ENCODE peak calls at places on chromosomes 5 and 9, in six cellular contexts. One of them, this sample, is unnamed.

GRCh38 chr9:128150594-128151342 is 1.5 kb downstream of the LCN2 start:
- DNase-seq in A549: peak
- DNase-seq in K562: peak
- DNase-seq in GM12878: no peak
- DNase-seq in HepG2: peak
- DNase-seq in endothelial cell of umbilical vein: no peak
- DNase-seq in this sample: peak

GRCh38 chr5:109173395-109173794 is 236.4 kb downstream of the PJA2 start:
- DNase-seq in K562: no peak
- DNase-seq in HepG2: no peak
- DNase-seq in endothelial cell of umbilical vein: no peak
- DNase-seq in A549: no peak
- DNase-seq in GM12878: no peak
- DNase-seq in this sample: no peak

GRCh38 chr5:72397836-72398235 is 77.7 kb downstream of the PTCD2 start:
- DNase-seq in HepG2: no peak
- DNase-seq in endothelial cell of umbilical vein: no peak
- DNase-seq in K562: no peak
- DNase-seq in A549: no peak
- DNase-seq in GM12878: no peak
- DNase-seq in this sample: peak

GRCh38 chr5:149370878-149371277 is 8.2 kb downstream of the IL17B start:
- DNase-seq in A549: no peak
- DNase-seq in HepG2: no peak
- DNase-seq in endothelial cell of umbilical vein: no peak
- DNase-seq in K562: no peak
- DNase-seq in GM12878: no peak
- DNase-seq in this sample: no peak

GRCh38 chr9:76373173-76373771 is 21.0 kb downstream of the RFK start:
- DNase-seq in endothelial cell of umbilical vein: no peak
- DNase-seq in GM12878: no peak
- DNase-seq in HepG2: peak
- DNase-seq in K562: no peak
- DNase-seq in A549: peak
- DNase-seq in this sample: no peak

GRCh38 chr5:155943516-155944407 is 383.2 kb upstream of the SGCD start:
- DNase-seq in K562: peak
- DNase-seq in endothelial cell of umbilical vein: no peak
- DNase-seq in HepG2: peak
- DNase-seq in A549: peak
- DNase-seq in GM12878: no peak
- DNase-seq in this sample: peak

GRCh38 chr9:73441890-73442818 is 290.5 kb downstream of the ANXA1 start:
- DNase-seq in GM12878: no peak
- DNase-seq in K562: no peak
- DNase-seq in endothelial cell of umbilical vein: no peak
- DNase-seq in A549: no peak
- DNase-seq in HepG2: no peak
- DNase-seq in this sample: no peak

GRCh38 chr9:137438591-137439157 is 2.5 kb downstream of the ENTPD8 start:
- DNase-seq in GM12878: no peak
- DNase-seq in HepG2: no peak
- DNase-seq in A549: no peak
- DNase-seq in endothelial cell of umbilical vein: no peak
- DNase-seq in K562: no peak
- DNase-seq in this sample: no peak

GRCh38 chr9:107548298-107549142 is 59.0 kb upstream of the KLF4 start:
- DNase-seq in HepG2: peak
- DNase-seq in endothelial cell of umbilical vein: peak
- DNase-seq in K562: peak
- DNase-seq in GM12878: no peak
- DNase-seq in A549: peak
- DNase-seq in this sample: peak

GRCh38 chr9:74570879-74571512 is 73.9 kb downstream of the RORB start:
- DNase-seq in K562: peak
- DNase-seq in GM12878: no peak
- DNase-seq in A549: peak
- DNase-seq in HepG2: peak
- DNase-seq in endothelial cell of umbilical vein: peak
- DNase-seq in this sample: peak

GRCh38 chr9:129287595-129288305 is 109.7 kb upstream of the IER5L start:
- DNase-seq in K562: no peak
- DNase-seq in HepG2: no peak
- DNase-seq in GM12878: no peak
- DNase-seq in A549: no peak
- DNase-seq in endothelial cell of umbilical vein: no peak
- DNase-seq in this sample: no peak

GRCh38 chr9:134641173-134641985 is at the start of gene COL5A1:
- DNase-seq in GM12878: no peak
- DNase-seq in HepG2: no peak
- DNase-seq in A549: peak
- DNase-seq in endothelial cell of umbilical vein: peak
- DNase-seq in K562: peak
- DNase-seq in this sample: no peak

GRCh38 chr9:134639994-134640393 is 1.6 kb upstream of the COL5A1 start:
- DNase-seq in endothelial cell of umbilical vein: no peak
- DNase-seq in K562: no peak
- DNase-seq in GM12878: no peak
- DNase-seq in HepG2: no peak
- DNase-seq in A549: no peak
- DNase-seq in this sample: no peak

GRCh38 chr9:134642385-134643181 is 980 bp downstream of the COL5A1 start:
- DNase-seq in endothelial cell of umbilical vein: peak
- DNase-seq in A549: peak
- DNase-seq in K562: no peak
- DNase-seq in HepG2: no peak
- DNase-seq in GM12878: no peak
- DNase-seq in this sample: no peak

GRCh38 chr9:134641989-134642384 is 384 bp downstream of the COL5A1 start:
- DNase-seq in GM12878: no peak
- DNase-seq in A549: no peak
- DNase-seq in endothelial cell of umbilical vein: no peak
- DNase-seq in K562: no peak
- DNase-seq in HepG2: no peak
- DNase-seq in this sample: no peak

DNA sequence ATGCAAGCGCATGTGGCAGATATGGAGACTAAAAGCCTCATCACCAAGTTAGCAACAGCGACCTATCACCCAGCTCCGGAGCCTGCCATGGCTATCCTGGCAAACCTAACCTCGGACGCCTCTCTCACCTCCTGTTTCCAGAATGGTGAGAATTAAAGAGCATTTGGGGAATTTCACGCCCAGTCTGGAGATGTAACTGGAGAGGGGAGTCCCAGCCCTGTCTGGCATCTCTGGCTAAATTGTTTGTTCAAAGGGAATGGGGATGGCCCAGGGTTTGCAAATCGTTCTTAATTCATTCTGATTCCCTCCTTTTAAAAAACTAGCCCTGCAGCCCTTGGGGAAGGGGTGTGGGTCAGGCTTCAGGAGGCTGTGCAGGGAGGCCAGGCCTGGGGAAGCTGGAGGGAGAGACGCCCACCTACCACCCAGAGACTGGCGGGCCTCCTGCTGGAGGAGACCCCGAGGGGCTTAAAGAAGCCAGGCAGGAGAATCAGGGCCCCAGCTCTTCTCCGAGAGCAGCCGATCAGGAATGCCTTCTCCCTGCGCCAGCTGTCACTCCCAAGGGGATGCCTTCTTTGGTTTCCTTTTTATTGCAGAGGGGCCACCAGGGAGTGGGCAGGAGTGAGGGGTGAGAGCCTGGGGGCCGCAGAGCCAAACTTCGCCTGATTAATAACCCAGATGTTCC is 971 bp upstream of the COL5A1 start:
- DNase-seq in GM12878: no peak
- DNase-seq in HepG2: no peak
- DNase-seq in A549: no peak
- DNase-seq in endothelial cell of umbilical vein: no peak
- DNase-seq in K562: no peak
- DNase-seq in this sample: no peak
- TF ChIP-seq MAX in GM12878: no peak
- TF ChIP-seq MAX in HepG2: no peak
- TF ChIP-seq MAX in A549: no peak
- TF ChIP-seq MAX in endothelial cell of umbilical vein: no peak
- TF ChIP-seq MAX in K562: no peak
- TF ChIP-seq MAX in this sample: no peak

DNA sequence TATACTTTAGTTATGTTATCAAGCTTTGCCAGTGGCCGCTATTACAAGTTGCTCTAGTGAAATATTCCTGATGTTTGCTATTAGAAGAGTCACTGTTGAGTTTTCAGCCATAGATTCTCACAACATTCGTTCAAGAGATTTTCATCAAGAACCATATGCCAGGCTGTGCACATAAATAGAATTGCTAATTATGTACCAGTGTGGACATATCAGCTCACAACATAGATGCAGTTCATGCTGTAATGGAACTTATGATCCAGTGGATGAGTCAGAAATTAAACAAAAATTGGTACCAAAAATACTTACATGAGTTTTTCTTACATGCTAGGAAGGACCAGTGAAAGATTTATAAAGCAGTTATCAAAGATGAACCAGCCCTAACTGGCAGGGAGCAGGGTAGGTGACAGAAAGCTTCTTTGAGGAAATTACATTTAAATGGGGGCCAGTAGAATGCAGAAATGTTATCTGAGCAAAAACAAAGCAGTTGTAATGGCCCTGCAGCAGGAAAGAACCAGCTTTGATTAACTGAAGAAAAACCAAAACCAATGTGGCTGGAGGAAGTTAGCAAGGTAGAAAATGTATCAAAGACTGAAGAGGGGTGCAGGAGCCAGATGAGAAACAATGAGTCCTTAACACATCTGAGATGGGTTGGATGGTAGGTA is 404.2 kb downstream of the DNAH5 start:
- DNase-seq in K562: no peak
- DNase-seq in HepG2: no peak
- DNase-seq in GM12878: no peak
- DNase-seq in A549: no peak
- DNase-seq in endothelial cell of umbilical vein: no peak
- DNase-seq in this sample: no peak
- TF ChIP-seq MYC in K562: no peak
- TF ChIP-seq MYC in HepG2: no peak
- TF ChIP-seq MYC in GM12878: no peak
- TF ChIP-seq MYC in A549: no peak
- TF ChIP-seq MYC in endothelial cell of umbilical vein: no peak
- TF ChIP-seq MYC in this sample: no peak

DNA sequence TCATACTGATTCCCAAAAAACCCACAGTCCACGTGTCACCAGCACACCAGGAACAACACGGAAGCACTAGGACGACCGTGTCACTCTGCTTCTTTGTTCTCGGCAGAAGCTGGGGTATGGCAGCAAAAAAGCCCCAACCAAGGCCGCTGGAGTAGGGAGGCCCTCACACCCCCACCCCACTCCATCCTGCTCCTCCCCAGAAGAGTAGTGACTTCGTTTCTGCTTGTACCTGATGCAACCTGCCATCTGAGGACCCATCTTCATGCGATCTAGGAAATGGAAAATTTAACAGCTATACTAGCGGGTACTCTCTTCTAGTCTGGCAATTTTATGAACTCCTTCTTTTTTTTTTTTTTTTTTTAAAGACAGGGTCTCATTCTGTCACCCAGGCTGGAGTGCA is 3.7 kb downstream of the UBAC1 start:
- DNase-seq in A549: no peak
- DNase-seq in K562: peak
- DNase-seq in endothelial cell of umbilical vein: no peak
- DNase-seq in GM12878: no peak
- DNase-seq in HepG2: no peak
- DNase-seq in this sample: no peak
- H3K4me3 ChIP-seq in A549: no peak
- H3K4me3 ChIP-seq in K562: peak
- H3K4me3 ChIP-seq in endothelial cell of umbilical vein: no peak
- H3K4me3 ChIP-seq in GM12878: no peak
- H3K4me3 ChIP-seq in HepG2: no peak
- H3K4me3 ChIP-seq in this sample: no peak

GRCh38 chr5:134101686-134102439 is 12.6 kb upstream of the TCF7 start:
- DNase-seq in A549: peak
- DNase-seq in K562: peak
- DNase-seq in endothelial cell of umbilical vein: peak
- DNase-seq in GM12878: peak
- DNase-seq in HepG2: peak
- DNase-seq in this sample: peak
- TF ChIP-seq MAX in A549: no peak
- TF ChIP-seq MAX in K562: no peak
- TF ChIP-seq MAX in endothelial cell of umbilical vein: no peak
- TF ChIP-seq MAX in GM12878: no peak
- TF ChIP-seq MAX in HepG2: peak
- TF ChIP-seq MAX in this sample: no peak

GRCh38 chr9:5586391-5586802 is 42.5 kb upstream of the RIC1 start:
- DNase-seq in HepG2: no peak
- DNase-seq in K562: no peak
- DNase-seq in GM12878: peak
- DNase-seq in endothelial cell of umbilical vein: no peak
- DNase-seq in A549: no peak
- DNase-seq in this sample: no peak

GRCh38 chr9:5592231-5592630 is 36.7 kb upstream of the RIC1 start:
- DNase-seq in endothelial cell of umbilical vein: no peak
- DNase-seq in GM12878: no peak
- DNase-seq in HepG2: no peak
- DNase-seq in K562: no peak
- DNase-seq in A549: no peak
- DNase-seq in this sample: no peak

GRCh38 chr9:5592904-5593303 is 36.0 kb upstream of the RIC1 start:
- DNase-seq in endothelial cell of umbilical vein: no peak
- DNase-seq in A549: no peak
- DNase-seq in HepG2: no peak
- DNase-seq in K562: no peak
- DNase-seq in GM12878: no peak
- DNase-seq in this sample: no peak

GRCh38 chr9:5582835-5583195 is 46.1 kb upstream of the RIC1 start:
- DNase-seq in A549: no peak
- DNase-seq in K562: no peak
- DNase-seq in HepG2: no peak
- DNase-seq in endothelial cell of umbilical vein: no peak
- DNase-seq in GM12878: peak
- DNase-seq in this sample: no peak

GRCh38 chr9:5587024-5587423 is 41.9 kb upstream of the RIC1 start:
- DNase-seq in K562: no peak
- DNase-seq in HepG2: no peak
- DNase-seq in GM12878: no peak
- DNase-seq in A549: no peak
- DNase-seq in endothelial cell of umbilical vein: no peak
- DNase-seq in this sample: no peak
- TF ChIP-seq MYC in K562: no peak
- TF ChIP-seq MYC in HepG2: no peak
- TF ChIP-seq MYC in GM12878: no peak
- TF ChIP-seq MYC in A549: no peak
- TF ChIP-seq MYC in endothelial cell of umbilical vein: no peak
- TF ChIP-seq MYC in this sample: no peak